ENCODE peak calls at places on chromosome 7, in seven cellular contexts. One of them, this sample, is unnamed.

GRCh38 chr7:129436335-129436923 is 2.2 kb downstream of the STRIP2 start:
- DNase-seq in H9: no peak
- DNase-seq in Daoy: no peak
- DNase-seq in GOT3: no peak
- DNase-seq in stimulated activated CD8-positive, alpha-beta memory T cell treated with anti-CD3 and anti-CD28 coated beads, Interleukin-7, amount 100 ng/mL, for 4 hours: no peak
- DNase-seq in activated T-cell treated with anti-CD3 and anti-CD28 coated beads, Interleukin-2, amount 50 U/mL, for 24 hours: no peak
- DNase-seq in effector CD8-positive, alpha-beta T cell: no peak
- DNase-seq in this sample: no peak

GRCh38 chr7:4661871-4662270 is 20.2 kb upstream of the FOXK1 start:
- DNase-seq in effector CD8-positive, alpha-beta T cell: no peak
- DNase-seq in GOT3: no peak
- DNase-seq in stimulated activated CD8-positive, alpha-beta memory T cell treated with anti-CD3 and anti-CD28 coated beads, Interleukin-7, amount 100 ng/mL, for 4 hours: no peak
- DNase-seq in H9: no peak
- DNase-seq in Daoy: no peak
- DNase-seq in activated T-cell treated with anti-CD3 and anti-CD28 coated beads, Interleukin-2, amount 50 U/mL, for 24 hours: no peak
- DNase-seq in this sample: no peak

GRCh38 chr7:45148653-45148973 is 9.0 kb upstream of the RAMP3 start:
- DNase-seq in effector CD8-positive, alpha-beta T cell: no peak
- DNase-seq in activated T-cell treated with anti-CD3 and anti-CD28 coated beads, Interleukin-2, amount 50 U/mL, for 24 hours: no peak
- DNase-seq in GOT3: no peak
- DNase-seq in H9: no peak
- DNase-seq in Daoy: no peak
- DNase-seq in stimulated activated CD8-positive, alpha-beta memory T cell treated with anti-CD3 and anti-CD28 coated beads, Interleukin-7, amount 100 ng/mL, for 4 hours: no peak
- DNase-seq in this sample: no peak

GRCh38 chr7:90621892-90622182 is 25.7 kb downstream of the CDK14 start:
- DNase-seq in stimulated activated CD8-positive, alpha-beta memory T cell treated with anti-CD3 and anti-CD28 coated beads, Interleukin-7, amount 100 ng/mL, for 4 hours: no peak
- DNase-seq in activated T-cell treated with anti-CD3 and anti-CD28 coated beads, Interleukin-2, amount 50 U/mL, for 24 hours: no peak
- DNase-seq in effector CD8-positive, alpha-beta T cell: no peak
- DNase-seq in H9: peak
- DNase-seq in Daoy: no peak
- DNase-seq in GOT3: no peak
- DNase-seq in this sample: no peak

GRCh38 chr7:101604331-101604933 is 24.7 kb downstream of the MYL10 start:
- DNase-seq in H9: no peak
- DNase-seq in stimulated activated CD8-positive, alpha-beta memory T cell treated with anti-CD3 and anti-CD28 coated beads, Interleukin-7, amount 100 ng/mL, for 4 hours: no peak
- DNase-seq in Daoy: no peak
- DNase-seq in GOT3: no peak
- DNase-seq in activated T-cell treated with anti-CD3 and anti-CD28 coated beads, Interleukin-2, amount 50 U/mL, for 24 hours: no peak
- DNase-seq in effector CD8-positive, alpha-beta T cell: no peak
- DNase-seq in this sample: no peak

GRCh38 chr7:138008588-138009349 is 6.9 kb upstream of the CREB3L2 start:
- DNase-seq in Daoy: peak
- DNase-seq in activated T-cell treated with anti-CD3 and anti-CD28 coated beads, Interleukin-2, amount 50 U/mL, for 24 hours: peak
- DNase-seq in H9: peak
- DNase-seq in GOT3: no peak
- DNase-seq in effector CD8-positive, alpha-beta T cell: no peak
- DNase-seq in stimulated activated CD8-positive, alpha-beta memory T cell treated with anti-CD3 and anti-CD28 coated beads, Interleukin-7, amount 100 ng/mL, for 4 hours: no peak
- DNase-seq in this sample: no peak

GRCh38 chr7:232571-233455 is 40.4 kb downstream of the FAM20C start:
- DNase-seq in stimulated activated CD8-positive, alpha-beta memory T cell treated with anti-CD3 and anti-CD28 coated beads, Interleukin-7, amount 100 ng/mL, for 4 hours: no peak
- DNase-seq in GOT3: no peak
- DNase-seq in activated T-cell treated with anti-CD3 and anti-CD28 coated beads, Interleukin-2, amount 50 U/mL, for 24 hours: no peak
- DNase-seq in effector CD8-positive, alpha-beta T cell: no peak
- DNase-seq in H9: no peak
- DNase-seq in Daoy: peak
- DNase-seq in this sample: no peak

GRCh38 chr7:157628456-157628855 is 291.7 kb downstream of the DNAJB6 start:
- DNase-seq in H9: no peak
- DNase-seq in Daoy: no peak
- DNase-seq in stimulated activated CD8-positive, alpha-beta memory T cell treated with anti-CD3 and anti-CD28 coated beads, Interleukin-7, amount 100 ng/mL, for 4 hours: no peak
- DNase-seq in GOT3: no peak
- DNase-seq in effector CD8-positive, alpha-beta T cell: no peak
- DNase-seq in activated T-cell treated with anti-CD3 and anti-CD28 coated beads, Interleukin-2, amount 50 U/mL, for 24 hours: peak
- DNase-seq in this sample: no peak

GRCh38 chr7:36474283-36475010 is 84.8 kb downstream of the ANLN start:
- DNase-seq in effector CD8-positive, alpha-beta T cell: no peak
- DNase-seq in H9: no peak
- DNase-seq in stimulated activated CD8-positive, alpha-beta memory T cell treated with anti-CD3 and anti-CD28 coated beads, Interleukin-7, amount 100 ng/mL, for 4 hours: no peak
- DNase-seq in activated T-cell treated with anti-CD3 and anti-CD28 coated beads, Interleukin-2, amount 50 U/mL, for 24 hours: no peak
- DNase-seq in GOT3: no peak
- DNase-seq in Daoy: peak
- DNase-seq in this sample: no peak

GRCh38 chr7:65796205-65796604 is 76.7 kb upstream of the VKORC1L1 start:
- DNase-seq in GOT3: no peak
- DNase-seq in Daoy: no peak
- DNase-seq in effector CD8-positive, alpha-beta T cell: no peak
- DNase-seq in stimulated activated CD8-positive, alpha-beta memory T cell treated with anti-CD3 and anti-CD28 coated beads, Interleukin-7, amount 100 ng/mL, for 4 hours: no peak
- DNase-seq in H9: no peak
- DNase-seq in activated T-cell treated with anti-CD3 and anti-CD28 coated beads, Interleukin-2, amount 50 U/mL, for 24 hours: no peak
- DNase-seq in this sample: no peak

GRCh38 chr7:51324206-51324884 is 7.7 kb upstream of the COBL start:
- DNase-seq in Daoy: no peak
- DNase-seq in GOT3: no peak
- DNase-seq in activated T-cell treated with anti-CD3 and anti-CD28 coated beads, Interleukin-2, amount 50 U/mL, for 24 hours: no peak
- DNase-seq in H9: no peak
- DNase-seq in stimulated activated CD8-positive, alpha-beta memory T cell treated with anti-CD3 and anti-CD28 coated beads, Interleukin-7, amount 100 ng/mL, for 4 hours: no peak
- DNase-seq in effector CD8-positive, alpha-beta T cell: no peak
- DNase-seq in this sample: no peak

GRCh38 chr7:93147358-93147757 is 827 bp downstream of the SAMD9L start:
- DNase-seq in H9: no peak
- DNase-seq in GOT3: no peak
- DNase-seq in activated T-cell treated with anti-CD3 and anti-CD28 coated beads, Interleukin-2, amount 50 U/mL, for 24 hours: peak
- DNase-seq in stimulated activated CD8-positive, alpha-beta memory T cell treated with anti-CD3 and anti-CD28 coated beads, Interleukin-7, amount 100 ng/mL, for 4 hours: peak
- DNase-seq in Daoy: peak
- DNase-seq in effector CD8-positive, alpha-beta T cell: no peak
- DNase-seq in this sample: no peak

GRCh38 chr7:115805458-115805857 is 225.1 kb downstream of the TFEC start:
- DNase-seq in Daoy: peak
- DNase-seq in H9: no peak
- DNase-seq in stimulated activated CD8-positive, alpha-beta memory T cell treated with anti-CD3 and anti-CD28 coated beads, Interleukin-7, amount 100 ng/mL, for 4 hours: no peak
- DNase-seq in GOT3: no peak
- DNase-seq in activated T-cell treated with anti-CD3 and anti-CD28 coated beads, Interleukin-2, amount 50 U/mL, for 24 hours: no peak
- DNase-seq in effector CD8-positive, alpha-beta T cell: no peak
- DNase-seq in this sample: no peak

GRCh38 chr7:116562529-116563121 is 37.8 kb downstream of the CAV1 start:
- DNase-seq in GOT3: no peak
- DNase-seq in effector CD8-positive, alpha-beta T cell: no peak
- DNase-seq in activated T-cell treated with anti-CD3 and anti-CD28 coated beads, Interleukin-2, amount 50 U/mL, for 24 hours: no peak
- DNase-seq in Daoy: no peak
- DNase-seq in stimulated activated CD8-positive, alpha-beta memory T cell treated with anti-CD3 and anti-CD28 coated beads, Interleukin-7, amount 100 ng/mL, for 4 hours: no peak
- DNase-seq in H9: no peak
- DNase-seq in this sample: no peak

GRCh38 chr7:68865351-68865885 is 732.9 kb upstream of the AUTS2 start:
- DNase-seq in Daoy: no peak
- DNase-seq in H9: no peak
- DNase-seq in activated T-cell treated with anti-CD3 and anti-CD28 coated beads, Interleukin-2, amount 50 U/mL, for 24 hours: no peak
- DNase-seq in effector CD8-positive, alpha-beta T cell: no peak
- DNase-seq in stimulated activated CD8-positive, alpha-beta memory T cell treated with anti-CD3 and anti-CD28 coated beads, Interleukin-7, amount 100 ng/mL, for 4 hours: no peak
- DNase-seq in GOT3: no peak
- DNase-seq in this sample: no peak

GRCh38 chr7:118085000-118085399 is 99.0 kb upstream of the LSM8 start:
- DNase-seq in GOT3: no peak
- DNase-seq in stimulated activated CD8-positive, alpha-beta memory T cell treated with anti-CD3 and anti-CD28 coated beads, Interleukin-7, amount 100 ng/mL, for 4 hours: no peak
- DNase-seq in activated T-cell treated with anti-CD3 and anti-CD28 coated beads, Interleukin-2, amount 50 U/mL, for 24 hours: no peak
- DNase-seq in H9: no peak
- DNase-seq in effector CD8-positive, alpha-beta T cell: no peak
- DNase-seq in Daoy: no peak
- DNase-seq in this sample: no peak

GRCh38 chr7:25854608-25855497 is 297.1 kb upstream of the NFE2L3 start:
- DNase-seq in activated T-cell treated with anti-CD3 and anti-CD28 coated beads, Interleukin-2, amount 50 U/mL, for 24 hours: no peak
- DNase-seq in effector CD8-positive, alpha-beta T cell: no peak
- DNase-seq in Daoy: peak
- DNase-seq in H9: peak
- DNase-seq in stimulated activated CD8-positive, alpha-beta memory T cell treated with anti-CD3 and anti-CD28 coated beads, Interleukin-7, amount 100 ng/mL, for 4 hours: no peak
- DNase-seq in GOT3: peak
- DNase-seq in this sample: peak